ENCODE peak calls at places on chromosome 2, in six cellular contexts. One of them, this sample, is unnamed.

GRCh38 chr2:132424526-132425121 is 8.0 kb downstream of the GPR39 start:
- ATAC-seq in K562: no peak
- ATAC-seq in stimulated activated naive B cell treated with anti-CD40 and anti-IgM and Interleukin-4, amounts not matched to agents 10 μg/mL and 1 μg/mL and 100 μg/mL, for 72 hours: no peak
- ATAC-seq in upper lobe of right lung: peak
- ATAC-seq in stimulated activated naive CD8-positive, alpha-beta T cell treated with anti-CD3 and anti-CD28 coated beads, Interleukin-15, amount 100 ng/mL, for 72 hours: no peak
- ATAC-seq in activated naive CD8-positive, alpha-beta T cell treated with anti-CD3 and anti-CD28 coated beads, Interleukin-2, amount 10 ng/mL, durations not matched to agents 7 days and 5 days: no peak
- ATAC-seq in this sample: no peak

GRCh38 chr2:224922142-224922727 is 120.0 kb downstream of the DOCK10 start:
- ATAC-seq in activated naive CD8-positive, alpha-beta T cell treated with anti-CD3 and anti-CD28 coated beads, Interleukin-2, amount 10 ng/mL, durations not matched to agents 7 days and 5 days: peak
- ATAC-seq in K562: no peak
- ATAC-seq in stimulated activated naive B cell treated with anti-CD40 and anti-IgM and Interleukin-4, amounts not matched to agents 10 μg/mL and 1 μg/mL and 100 μg/mL, for 72 hours: peak
- ATAC-seq in upper lobe of right lung: peak
- ATAC-seq in stimulated activated naive CD8-positive, alpha-beta T cell treated with anti-CD3 and anti-CD28 coated beads, Interleukin-15, amount 100 ng/mL, for 72 hours: peak
- ATAC-seq in this sample: peak

GRCh38 chr2:139293992-139294548 is 513.9 kb upstream of the NXPH2 start:
- ATAC-seq in activated naive CD8-positive, alpha-beta T cell treated with anti-CD3 and anti-CD28 coated beads, Interleukin-2, amount 10 ng/mL, durations not matched to agents 7 days and 5 days: no peak
- ATAC-seq in upper lobe of right lung: no peak
- ATAC-seq in K562: no peak
- ATAC-seq in stimulated activated naive B cell treated with anti-CD40 and anti-IgM and Interleukin-4, amounts not matched to agents 10 μg/mL and 1 μg/mL and 100 μg/mL, for 72 hours: no peak
- ATAC-seq in stimulated activated naive CD8-positive, alpha-beta T cell treated with anti-CD3 and anti-CD28 coated beads, Interleukin-15, amount 100 ng/mL, for 72 hours: no peak
- ATAC-seq in this sample: no peak

GRCh38 chr2:215507126-215507525 is 71.3 kb upstream of the FN1 start:
- ATAC-seq in upper lobe of right lung: no peak
- ATAC-seq in K562: no peak
- ATAC-seq in stimulated activated naive B cell treated with anti-CD40 and anti-IgM and Interleukin-4, amounts not matched to agents 10 μg/mL and 1 μg/mL and 100 μg/mL, for 72 hours: no peak
- ATAC-seq in stimulated activated naive CD8-positive, alpha-beta T cell treated with anti-CD3 and anti-CD28 coated beads, Interleukin-15, amount 100 ng/mL, for 72 hours: no peak
- ATAC-seq in activated naive CD8-positive, alpha-beta T cell treated with anti-CD3 and anti-CD28 coated beads, Interleukin-2, amount 10 ng/mL, durations not matched to agents 7 days and 5 days: no peak
- ATAC-seq in this sample: no peak

GRCh38 chr2:11781624-11782023 is 35.2 kb downstream of the LPIN1 start:
- ATAC-seq in upper lobe of right lung: no peak
- ATAC-seq in K562: no peak
- ATAC-seq in activated naive CD8-positive, alpha-beta T cell treated with anti-CD3 and anti-CD28 coated beads, Interleukin-2, amount 10 ng/mL, durations not matched to agents 7 days and 5 days: no peak
- ATAC-seq in stimulated activated naive B cell treated with anti-CD40 and anti-IgM and Interleukin-4, amounts not matched to agents 10 μg/mL and 1 μg/mL and 100 μg/mL, for 72 hours: no peak
- ATAC-seq in stimulated activated naive CD8-positive, alpha-beta T cell treated with anti-CD3 and anti-CD28 coated beads, Interleukin-15, amount 100 ng/mL, for 72 hours: no peak
- ATAC-seq in this sample: no peak

GRCh38 chr2:240225660-240226475 is 85.4 kb upstream of the OTOS start:
- ATAC-seq in upper lobe of right lung: no peak
- ATAC-seq in stimulated activated naive B cell treated with anti-CD40 and anti-IgM and Interleukin-4, amounts not matched to agents 10 μg/mL and 1 μg/mL and 100 μg/mL, for 72 hours: no peak
- ATAC-seq in activated naive CD8-positive, alpha-beta T cell treated with anti-CD3 and anti-CD28 coated beads, Interleukin-2, amount 10 ng/mL, durations not matched to agents 7 days and 5 days: no peak
- ATAC-seq in stimulated activated naive CD8-positive, alpha-beta T cell treated with anti-CD3 and anti-CD28 coated beads, Interleukin-15, amount 100 ng/mL, for 72 hours: no peak
- ATAC-seq in K562: no peak
- ATAC-seq in this sample: no peak

GRCh38 chr2:227748079-227748478 is 2.4 kb downstream of the SCYGR8 start:
- ATAC-seq in activated naive CD8-positive, alpha-beta T cell treated with anti-CD3 and anti-CD28 coated beads, Interleukin-2, amount 10 ng/mL, durations not matched to agents 7 days and 5 days: no peak
- ATAC-seq in K562: peak
- ATAC-seq in upper lobe of right lung: peak
- ATAC-seq in stimulated activated naive B cell treated with anti-CD40 and anti-IgM and Interleukin-4, amounts not matched to agents 10 μg/mL and 1 μg/mL and 100 μg/mL, for 72 hours: no peak
- ATAC-seq in stimulated activated naive CD8-positive, alpha-beta T cell treated with anti-CD3 and anti-CD28 coated beads, Interleukin-15, amount 100 ng/mL, for 72 hours: no peak
- ATAC-seq in this sample: no peak

GRCh38 chr2:12317853-12318426 is 398.8 kb upstream of the TRIB2 start:
- ATAC-seq in activated naive CD8-positive, alpha-beta T cell treated with anti-CD3 and anti-CD28 coated beads, Interleukin-2, amount 10 ng/mL, durations not matched to agents 7 days and 5 days: no peak
- ATAC-seq in stimulated activated naive CD8-positive, alpha-beta T cell treated with anti-CD3 and anti-CD28 coated beads, Interleukin-15, amount 100 ng/mL, for 72 hours: no peak
- ATAC-seq in K562: no peak
- ATAC-seq in upper lobe of right lung: no peak
- ATAC-seq in stimulated activated naive B cell treated with anti-CD40 and anti-IgM and Interleukin-4, amounts not matched to agents 10 μg/mL and 1 μg/mL and 100 μg/mL, for 72 hours: no peak
- ATAC-seq in this sample: no peak

GRCh38 chr2:142981069-142981378 is 103.6 kb downstream of the KYNU start:
- ATAC-seq in stimulated activated naive CD8-positive, alpha-beta T cell treated with anti-CD3 and anti-CD28 coated beads, Interleukin-15, amount 100 ng/mL, for 72 hours: no peak
- ATAC-seq in K562: no peak
- ATAC-seq in upper lobe of right lung: no peak
- ATAC-seq in activated naive CD8-positive, alpha-beta T cell treated with anti-CD3 and anti-CD28 coated beads, Interleukin-2, amount 10 ng/mL, durations not matched to agents 7 days and 5 days: no peak
- ATAC-seq in stimulated activated naive B cell treated with anti-CD40 and anti-IgM and Interleukin-4, amounts not matched to agents 10 μg/mL and 1 μg/mL and 100 μg/mL, for 72 hours: no peak
- ATAC-seq in this sample: no peak

GRCh38 chr2:158337018-158337417 is 119.5 kb downstream of the CCDC148 start:
- ATAC-seq in activated naive CD8-positive, alpha-beta T cell treated with anti-CD3 and anti-CD28 coated beads, Interleukin-2, amount 10 ng/mL, durations not matched to agents 7 days and 5 days: no peak
- ATAC-seq in upper lobe of right lung: no peak
- ATAC-seq in stimulated activated naive B cell treated with anti-CD40 and anti-IgM and Interleukin-4, amounts not matched to agents 10 μg/mL and 1 μg/mL and 100 μg/mL, for 72 hours: no peak
- ATAC-seq in stimulated activated naive CD8-positive, alpha-beta T cell treated with anti-CD3 and anti-CD28 coated beads, Interleukin-15, amount 100 ng/mL, for 72 hours: no peak
- ATAC-seq in K562: peak
- ATAC-seq in this sample: no peak

GRCh38 chr2:206071832-206072231 is 14.1 kb downstream of the INO80D start:
- ATAC-seq in stimulated activated naive B cell treated with anti-CD40 and anti-IgM and Interleukin-4, amounts not matched to agents 10 μg/mL and 1 μg/mL and 100 μg/mL, for 72 hours: no peak
- ATAC-seq in upper lobe of right lung: no peak
- ATAC-seq in stimulated activated naive CD8-positive, alpha-beta T cell treated with anti-CD3 and anti-CD28 coated beads, Interleukin-15, amount 100 ng/mL, for 72 hours: no peak
- ATAC-seq in K562: no peak
- ATAC-seq in activated naive CD8-positive, alpha-beta T cell treated with anti-CD3 and anti-CD28 coated beads, Interleukin-2, amount 10 ng/mL, durations not matched to agents 7 days and 5 days: no peak
- ATAC-seq in this sample: no peak

GRCh38 chr2:17658251-17658843 is 95.3 kb downstream of the SMC6 start:
- ATAC-seq in stimulated activated naive B cell treated with anti-CD40 and anti-IgM and Interleukin-4, amounts not matched to agents 10 μg/mL and 1 μg/mL and 100 μg/mL, for 72 hours: no peak
- ATAC-seq in K562: no peak
- ATAC-seq in upper lobe of right lung: no peak
- ATAC-seq in activated naive CD8-positive, alpha-beta T cell treated with anti-CD3 and anti-CD28 coated beads, Interleukin-2, amount 10 ng/mL, durations not matched to agents 7 days and 5 days: peak
- ATAC-seq in stimulated activated naive CD8-positive, alpha-beta T cell treated with anti-CD3 and anti-CD28 coated beads, Interleukin-15, amount 100 ng/mL, for 72 hours: peak
- ATAC-seq in this sample: no peak